ENCODE peak calls at places on chromosomes 12 and 14, in eight cellular contexts. C, H, V, E, Z, T, S and O are unnamed samples.

GRCh38 chr12:29691146-29691854 is 92.4 kb downstream of the TMTC1 start:
- DNase-seq in V (no peak), T (no peak), Z (no peak), H (no peak), S (no peak), C (no peak), E (no peak), O (no peak)

GRCh38 chr14:51443195-51444018 is 203.4 kb downstream of the TMX1 start:
- DNase-seq in V (no peak), S (no peak), Z (no peak), T (no peak), H (no peak), C (no peak), E (no peak), O (no peak)

GRCh38 chr14:89445252-89445973 is 28.4 kb upstream of the FOXN3 start:
- DNase-seq in V (no peak), E (no peak), Z (no peak), C (no peak), S (no peak), H (no peak), T (no peak), O (no peak)

GRCh38 chr12:58764100-58764953 is 156.0 kb downstream of the LRIG3 start:
- DNase-seq in H (no peak), Z (peak), T (no peak), C (no peak), E (no peak), V (no peak), S (peak), O (no peak)

GRCh38 chr12:16324772-16325171 is 22.7 kb upstream of the MGST1 start:
- DNase-seq in T (no peak), Z (no peak), C (no peak), H (no peak), E (no peak), V (no peak), S (peak), O (no peak)

GRCh38 chr12:85405781-85406522 is 125.9 kb downstream of the ALX1 start:
- DNase-seq in C (no peak), H (no peak), V (no peak), T (no peak), Z (peak), E (peak), S (no peak), O (no peak)

GRCh38 chr14:20622816-20623291 is 18.6 kb downstream of the OR6S1 start:
- DNase-seq in C (no peak), E (no peak), Z (no peak), S (no peak), V (no peak), H (no peak), T (no peak), O (no peak)

GRCh38 chr14:32571995-32572866 is 243.1 kb downstream of the AKAP6 start:
- DNase-seq in Z (no peak), S (no peak), C (no peak), H (peak), T (no peak), E (no peak), V (no peak), O (no peak)

GRCh38 chr14:90517431-90517841 is 120.6 kb downstream of the CALM1 start:
- DNase-seq in V (no peak), C (no peak), Z (no peak), E (no peak), T (peak), S (peak), H (peak), O (no peak)

GRCh38 chr14:86333506-86333905 is 803.6 kb downstream of the FLRT2 start:
- DNase-seq in V (no peak), E (no peak), H (no peak), Z (no peak), C (no peak), T (no peak), S (no peak), O (no peak)

GRCh38 chr12:120663741-120664140 is 23.2 kb upstream of the MLEC start:
- DNase-seq in V (no peak), C (peak), H (no peak), S (no peak), T (no peak), E (no peak), Z (no peak), O (no peak)

GRCh38 chr14:63186453-63186852 is 17.8 kb upstream of the RHOJ start:
- DNase-seq in S (no peak), C (no peak), E (no peak), V (no peak), T (no peak), Z (peak), H (no peak), O (no peak)

GRCh38 chr12:95200128-95200973 is 16.9 kb downstream of the FGD6 start:
- DNase-seq in V (no peak), S (no peak), H (peak), T (no peak), E (no peak), Z (no peak), C (peak), O (no peak)

GRCh38 chr14:58299665-58300202 is 1.4 kb downstream of the ARID4A start:
- DNase-seq in S (peak), E (no peak), V (peak), Z (no peak), H (no peak), C (peak), T (no peak), O (no peak)

GRCh38 chr14:86604546-86604945 is 1074.6 kb downstream of the FLRT2 start:
- DNase-seq in H (no peak), C (no peak), E (no peak), Z (no peak), T (no peak), S (no peak), V (no peak), O (no peak)

GRCh38 chr12:76768566-76768965 is 4.7 kb downstream of the ZDHHC17 start:
- DNase-seq in E (no peak), C (no peak), S (no peak), T (no peak), Z (no peak), V (no peak), H (no peak), O (no peak)

GRCh38 chr12:1914116-1914911 is 4.1 kb downstream of the CACNA2D4 start:
- DNase-seq in S (no peak), H (no peak), C (no peak), Z (no peak), T (peak), E (no peak), V (peak), O (no peak)